ENCODE peak calls at places on chromosome 1, in six cellular contexts. M is dorsolateral prefrontal cortex, J is brain microvascular endothelial cell, D is BJ, F is IMR-90, Z is upper lobe of right lung. N is an unnamed sample.

GRCh38 chr1:103267893-103268292 is 159.6 kb upstream of the COL11A1 start:
- DNase-seq in M (no peak), J (no peak), D (no peak), F (no peak), Z (no peak), N (peak)

GRCh38 chr1:15577691-15578090 is 7.2 kb downstream of the AGMAT start:
- DNase-seq in M (no peak), J (no peak), D (no peak), F (no peak), Z (peak), N (no peak)

GRCh38 chr1:202192770-202193613 is 607 bp upstream of the LGR6 start:
- DNase-seq in M (peak), J (peak), D (no peak), F (peak), Z (peak), N (peak)

GRCh38 chr1:94117250-94117851 is 3.6 kb downstream of the ABCA4 start:
- DNase-seq in M (no peak), J (no peak), D (no peak), F (no peak), Z (no peak), N (no peak)

GRCh38 chr1:118984086-118984989 is 3.8 kb downstream of the TBX15 start:
- DNase-seq in M (no peak), J (peak), D (no peak), F (peak), Z (no peak), N (peak)

GRCh38 chr1:74237787-74238186 is 2.6 kb downstream of the TNNI3K start:
- DNase-seq in M (no peak), J (no peak), D (no peak), F (no peak), Z (no peak), N (no peak)

GRCh38 chr1:207695943-207696342 is 51.0 kb downstream of the CR1L start:
- DNase-seq in M (no peak), J (no peak), D (no peak), F (no peak), Z (no peak), N (peak)

GRCh38 chr1:168811213-168811612 is 82.2 kb upstream of the DPT start:
- DNase-seq in M (no peak), J (no peak), D (no peak), F (no peak), Z (no peak), N (no peak)

GRCh38 chr1:37458551-37458950 is 15.8 kb upstream of the ZC3H12A start:
- DNase-seq in M (no peak), J (no peak), D (no peak), F (no peak), Z (no peak), N (no peak)

GRCh38 chr1:156338180-156338973 is at the start of the genes CCT3 and TSACC:
- DNase-seq in M (peak), J (peak), D (peak), F (peak), Z (peak), N (peak)

GRCh38 chr1:13930151-13930550 is 230.2 kb downstream of the PRDM2 start:
- DNase-seq in M (no peak), J (no peak), D (no peak), F (no peak), Z (no peak), N (peak)

GRCh38 chr1:177302365-177303044 is 131.7 kb downstream of the BRINP2 start:
- DNase-seq in M (peak), J (no peak), D (no peak), F (no peak), Z (peak), N (peak)

GRCh38 chr1:86335906-86336305 is 60.2 kb downstream of the ODF2L start:
- DNase-seq in M (no peak), J (no peak), D (no peak), F (no peak), Z (no peak), N (no peak)

GRCh38 chr1:75953461-75953860 is 21.3 kb upstream of the ASB17 start:
- DNase-seq in M (no peak), J (no peak), D (no peak), F (no peak), Z (no peak), N (peak)

GRCh38 chr1:154837034-154837678 is 32.9 kb downstream of the KCNN3 start:
- DNase-seq in M (no peak), J (no peak), D (no peak), F (no peak), Z (no peak), N (no peak)

GRCh38 chr1:16396591-16396990 is 29.5 kb downstream of the SZRD1 start:
- DNase-seq in M (peak), J (peak), D (no peak), F (peak), Z (no peak), N (no peak)

GRCh38 chr1:165945911-165946310 is 118.5 kb downstream of the UCK2 start:
- DNase-seq in M (no peak), J (no peak), D (no peak), F (no peak), Z (no peak), N (no peak)

GRCh38 chr1:152582647-152583046 is 2.3 kb upstream of the LCE3D start:
- DNase-seq in M (no peak), J (no peak), D (no peak), F (peak), Z (no peak), N (no peak)

GRCh38 chr1:179550753-179551682 is 24.7 kb downstream of the NPHS2 start:
- DNase-seq in M (no peak), J (peak), D (peak), F (peak), Z (no peak), N (no peak)

GRCh38 chr1:246695136-246695535 is 29.1 kb upstream of the SCCPDH start:
- DNase-seq in M (no peak), J (no peak), D (no peak), F (peak), Z (no peak), N (no peak)

GRCh38 chr1:246695666-246696065 is 28.5 kb upstream of the SCCPDH start:
- DNase-seq in M (no peak), J (no peak), D (no peak), F (no peak), Z (no peak), N (no peak)

GRCh38 chr1:246703581-246703980 is 20.6 kb upstream of the SCCPDH start:
- DNase-seq in M (no peak), J (no peak), D (no peak), F (no peak), Z (no peak), N (no peak)

GRCh38 chr1:246699095-246699735 is 25.0 kb upstream of the SCCPDH start:
- DNase-seq in M (peak), J (peak), D (peak), F (peak), Z (peak), N (peak)

GRCh38 chr1:246698466-246699094 is 25.6 kb upstream of the SCCPDH start:
- DNase-seq in M (no peak), J (no peak), D (no peak), F (no peak), Z (no peak), N (no peak)
- H3K4me3 ChIP-seq in M (peak), J (peak), D (no peak), F (peak), Z (peak), N (peak)

DNA sequence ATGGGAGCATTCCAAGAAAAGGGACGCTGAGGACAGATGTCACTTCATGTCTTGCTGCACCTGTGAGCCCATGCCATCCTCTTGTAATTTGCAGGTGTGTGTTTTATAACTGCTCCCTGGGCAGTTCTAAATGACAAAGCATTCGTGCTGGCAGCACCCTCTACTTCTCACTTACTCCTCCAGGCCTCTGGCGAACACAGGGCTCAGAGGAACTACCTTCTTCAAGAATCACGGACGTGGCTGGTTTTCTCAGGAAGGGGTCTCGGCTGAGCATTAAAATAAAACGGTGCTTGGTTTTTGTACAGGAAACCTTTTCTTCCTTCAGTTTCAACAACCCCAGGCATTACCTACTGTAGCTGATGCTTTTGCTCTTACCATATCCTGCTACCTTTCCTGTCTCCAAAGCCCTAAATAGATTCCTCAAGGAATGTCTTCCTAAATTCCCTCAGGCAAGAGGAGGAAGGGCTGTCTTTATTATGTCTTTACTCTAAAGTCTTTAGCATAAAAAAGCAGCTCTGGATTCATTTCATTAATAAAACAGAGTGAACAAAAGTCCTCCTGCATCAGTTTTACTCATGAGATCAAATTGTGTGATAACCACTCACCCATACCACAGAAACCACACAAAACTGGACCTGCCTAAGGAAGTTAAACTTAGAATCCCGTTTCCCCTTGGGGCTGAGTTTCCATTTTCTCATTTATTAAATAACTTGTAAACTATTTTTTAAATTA is 79.0 kb upstream of the MAP10 start:
- DNase-seq in M (no peak), J (no peak), D (peak), F (peak), Z (no peak), N (peak)
- H3K4me3 ChIP-seq in M (no peak), J (no peak), D (no peak), F (no peak), Z (no peak), N (no peak)

GRCh38 chr1:56575865-56576264 is 3.5 kb downstream of the PLPP3 start:
- DNase-seq in M (no peak), J (no peak), D (no peak), F (no peak), Z (no peak), N (no peak)
- H3K4me3 ChIP-seq in M (peak), J (no peak), D (peak), F (peak), Z (peak), N (peak)

GRCh38 chr1:87918398-87918797 is 589.7 kb downstream of the LMO4 start:
- DNase-seq in M (no peak), J (no peak), D (no peak), F (no peak), Z (no peak), N (no peak)
- H3K4me3 ChIP-seq in M (no peak), J (no peak), D (no peak), F (no peak), Z (no peak), N (no peak)

GRCh38 chr1:160836561-160836960 is 26.1 kb downstream of the CD244 start:
- DNase-seq in M (no peak), J (no peak), D (no peak), F (no peak), Z (no peak), N (no peak)
- H3K4me3 ChIP-seq in M (no peak), J (no peak), D (no peak), F (no peak), Z (no peak), N (no peak)

GRCh38 chr1:88983791-88984552 is 8.5 kb downstream of the KYAT3 start:
- DNase-seq in M (no peak), J (peak), D (no peak), F (peak), Z (no peak), N (peak)
- H3K4me3 ChIP-seq in M (peak), J (no peak), D (no peak), F (no peak), Z (peak), N (no peak)

GRCh38 chr1:172322219-172323061 is 98.0 kb upstream of the C1orf105 start:
- DNase-seq in M (no peak), J (peak), D (peak), F (peak), Z (peak), N (peak)
- H3K4me3 ChIP-seq in M (no peak), J (peak), D (peak), F (no peak), Z (peak), N (no peak)

N was measured in GM23338.